ENCODE peak calls at places on chromosome 1, in five cellular contexts. One of them, this sample, is unnamed.

GRCh38 chr1:58765016-58765415 is 18.8 kb downstream of the JUN start:
- DNase-seq in aorta: no peak
- DNase-seq in uterus: no peak
- DNase-seq in IMR-90: peak; percentile 51
- DNase-seq in CD8-positive, alpha-beta T cell: no peak
- DNase-seq in this sample: no peak

GRCh38 chr1:12255918-12256317 is 26.1 kb downstream of the VPS13D start:
- DNase-seq in IMR-90: no peak
- DNase-seq in CD8-positive, alpha-beta T cell: no peak
- DNase-seq in aorta: no peak
- DNase-seq in uterus: peak; percentile 26
- DNase-seq in this sample: no peak

GRCh38 chr1:161740871-161741270 is 8.7 kb upstream of the DUSP12 start:
- DNase-seq in uterus: no peak
- DNase-seq in CD8-positive, alpha-beta T cell: no peak
- DNase-seq in IMR-90: no peak
- DNase-seq in aorta: no peak
- DNase-seq in this sample: no peak

GRCh38 chr1:164685656-164686055 is 126.7 kb downstream of the PBX1 start:
- DNase-seq in CD8-positive, alpha-beta T cell: no peak
- DNase-seq in aorta: no peak
- DNase-seq in IMR-90: no peak
- DNase-seq in uterus: no peak
- DNase-seq in this sample: no peak

GRCh38 chr1:20640183-20640597 is 6.9 kb downstream of the PINK1 start:
- DNase-seq in aorta: no peak
- DNase-seq in uterus: no peak
- DNase-seq in CD8-positive, alpha-beta T cell: peak; percentile 40
- DNase-seq in IMR-90: peak; percentile 54
- DNase-seq in this sample: no peak

GRCh38 chr1:170634819-170635410 is 29.0 kb upstream of the PRRX1 start:
- DNase-seq in uterus: no peak
- DNase-seq in CD8-positive, alpha-beta T cell: no peak
- DNase-seq in IMR-90: peak; percentile 50
- DNase-seq in aorta: no peak
- DNase-seq in this sample: no peak

GRCh38 chr1:40708750-40709099 is 17.2 kb downstream of the NFYC start:
- DNase-seq in aorta: no peak
- DNase-seq in IMR-90: peak; percentile 91
- DNase-seq in uterus: no peak
- DNase-seq in CD8-positive, alpha-beta T cell: no peak
- DNase-seq in this sample: no peak

GRCh38 chr1:84732520-84732919 is 42.3 kb upstream of the SSX2IP start:
- DNase-seq in IMR-90: no peak
- DNase-seq in CD8-positive, alpha-beta T cell: no peak
- DNase-seq in aorta: no peak
- DNase-seq in uterus: no peak
- DNase-seq in this sample: no peak

GRCh38 chr1:226609836-226610455 is 61.4 kb downstream of the STUM start:
- DNase-seq in aorta: no peak
- DNase-seq in CD8-positive, alpha-beta T cell: no peak
- DNase-seq in uterus: peak; percentile 64
- DNase-seq in IMR-90: no peak
- DNase-seq in this sample: no peak

GRCh38 chr1:184545601-184546000 is 158.8 kb downstream of the C1orf21 start:
- DNase-seq in IMR-90: peak; percentile 52
- DNase-seq in uterus: no peak
- DNase-seq in CD8-positive, alpha-beta T cell: no peak
- DNase-seq in aorta: no peak
- DNase-seq in this sample: no peak

GRCh38 chr1:43267291-43267805 is 2.4 kb upstream of the TMEM125 start:
- DNase-seq in CD8-positive, alpha-beta T cell: no peak
- DNase-seq in uterus: no peak
- DNase-seq in IMR-90: peak; percentile 84
- DNase-seq in aorta: no peak
- DNase-seq in this sample: no peak

GRCh38 chr1:111030590-111030989 is 66.9 kb upstream of the LRIF1 start:
- DNase-seq in uterus: no peak
- DNase-seq in CD8-positive, alpha-beta T cell: peak; percentile 37
- DNase-seq in aorta: no peak
- DNase-seq in IMR-90: peak; percentile 60
- DNase-seq in this sample: no peak

GRCh38 chr1:17194133-17194475 is 10.8 kb upstream of the PADI1 start:
- DNase-seq in aorta: no peak
- DNase-seq in CD8-positive, alpha-beta T cell: no peak
- DNase-seq in IMR-90: no peak
- DNase-seq in uterus: no peak
- DNase-seq in this sample: no peak

GRCh38 chr1:160640359-160641123 is 6.3 kb downstream of the SLAMF1 start:
- DNase-seq in aorta: no peak
- DNase-seq in CD8-positive, alpha-beta T cell: no peak
- DNase-seq in IMR-90: no peak
- DNase-seq in uterus: no peak
- DNase-seq in this sample: no peak

GRCh38 chr1:208358681-208359080 is 114.5 kb upstream of the PLXNA2 start:
- DNase-seq in aorta: no peak
- DNase-seq in CD8-positive, alpha-beta T cell: no peak
- DNase-seq in uterus: no peak
- DNase-seq in IMR-90: no peak
- DNase-seq in this sample: no peak

GRCh38 chr1:144551107-144551542 is 41.6 kb upstream of the PPIAL4F start:
- DNase-seq in IMR-90: no peak
- DNase-seq in CD8-positive, alpha-beta T cell: no peak
- DNase-seq in uterus: no peak
- DNase-seq in aorta: no peak
- DNase-seq in this sample: no peak

GRCh38 chr1:39269349-39269748 is 64.9 kb downstream of the MACF1 start:
- DNase-seq in aorta: no peak
- DNase-seq in uterus: no peak
- DNase-seq in CD8-positive, alpha-beta T cell: no peak
- DNase-seq in IMR-90: no peak
- DNase-seq in this sample: peak; percentile 50

GRCh38 chr1:244329591-244330317 is 122.0 kb downstream of the ADSS2 start:
- DNase-seq in aorta: no peak
- DNase-seq in uterus: no peak
- DNase-seq in IMR-90: no peak
- DNase-seq in CD8-positive, alpha-beta T cell: no peak
- DNase-seq in this sample: no peak

GRCh38 chr1:33152685-33153432 is 29.0 kb downstream of the TRIM62 start:
- DNase-seq in aorta: peak; percentile 79
- DNase-seq in uterus: peak; percentile 70
- DNase-seq in IMR-90: no peak
- DNase-seq in CD8-positive, alpha-beta T cell: no peak
- DNase-seq in this sample: peak; percentile 80

GRCh38 chr1:98053471-98054366 is 132.9 kb upstream of the DPYD start:
- DNase-seq in uterus: no peak
- DNase-seq in IMR-90: peak; percentile 65
- DNase-seq in aorta: peak; percentile 70
- DNase-seq in CD8-positive, alpha-beta T cell: no peak
- DNase-seq in this sample: peak; percentile 79

GRCh38 chr1:167232801-167233200 is 12.1 kb downstream of the POU2F1 start:
- DNase-seq in IMR-90: no peak
- DNase-seq in aorta: no peak
- DNase-seq in CD8-positive, alpha-beta T cell: no peak
- DNase-seq in uterus: no peak
- DNase-seq in this sample: no peak

GRCh38 chr1:79982218-79982617 is 975.7 kb upstream of the ADGRL4 start:
- DNase-seq in CD8-positive, alpha-beta T cell: no peak
- DNase-seq in aorta: peak; percentile 72
- DNase-seq in IMR-90: peak; percentile 83
- DNase-seq in uterus: peak; percentile 40
- DNase-seq in this sample: no peak

GRCh38 chr1:50181027-50181663 is 72.4 kb downstream of the ELAVL4 start:
- DNase-seq in CD8-positive, alpha-beta T cell: no peak
- DNase-seq in uterus: no peak
- DNase-seq in IMR-90: no peak
- DNase-seq in aorta: no peak
- DNase-seq in this sample: no peak

GRCh38 chr1:236144446-236145150 is 2.3 kb downstream of the GPR137B start:
- DNase-seq in IMR-90: peak; percentile 4
- DNase-seq in uterus: no peak
- DNase-seq in CD8-positive, alpha-beta T cell: no peak
- DNase-seq in aorta: no peak
- DNase-seq in this sample: no peak

GRCh38 chr1:198601936-198602889 is 36.6 kb upstream of the PTPRC start:
- DNase-seq in uterus: no peak
- DNase-seq in IMR-90: peak; percentile 17
- DNase-seq in CD8-positive, alpha-beta T cell: no peak
- DNase-seq in aorta: no peak
- DNase-seq in this sample: no peak

GRCh38 chr1:216917039-216917438 is 193.8 kb upstream of the ESRRG start:
- DNase-seq in aorta: no peak
- DNase-seq in IMR-90: no peak
- DNase-seq in CD8-positive, alpha-beta T cell: no peak
- DNase-seq in uterus: no peak
- DNase-seq in this sample: no peak

GRCh38 chr1:19438552-19439196 is 46.7 kb downstream of the CAPZB start:
- DNase-seq in CD8-positive, alpha-beta T cell: no peak
- DNase-seq in aorta: no peak
- DNase-seq in uterus: no peak
- DNase-seq in IMR-90: no peak
- DNase-seq in this sample: no peak

GRCh38 chr1:227333423-227333822 is 15.1 kb upstream of the CDC42BPA start:
- DNase-seq in IMR-90: no peak
- DNase-seq in uterus: no peak
- DNase-seq in aorta: no peak
- DNase-seq in CD8-positive, alpha-beta T cell: no peak
- DNase-seq in this sample: no peak

GRCh38 chr1:233367057-233367759 is 39.7 kb downstream of the MAP3K21 start:
- DNase-seq in aorta: no peak
- DNase-seq in CD8-positive, alpha-beta T cell: no peak
- DNase-seq in uterus: no peak
- DNase-seq in IMR-90: no peak
- DNase-seq in this sample: no peak

DNA sequence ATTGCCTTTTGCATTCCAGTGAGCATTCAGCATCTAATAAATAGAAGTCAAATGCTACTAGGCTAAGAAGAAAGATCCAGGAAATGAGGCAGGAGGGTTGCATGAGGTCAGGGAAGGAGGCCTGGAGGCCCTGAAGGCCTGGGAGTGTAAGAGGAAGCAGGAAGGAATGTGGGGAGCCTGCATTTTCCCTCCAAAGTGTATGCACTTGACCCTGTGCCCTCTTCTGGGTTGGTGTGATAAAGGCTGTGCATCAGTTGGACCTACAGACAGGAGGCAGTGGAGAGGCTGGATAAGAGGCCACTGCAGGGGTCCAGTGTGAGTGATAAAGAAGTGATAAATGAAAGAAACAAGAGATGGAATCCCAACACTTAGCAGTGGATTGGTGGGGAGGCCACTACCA is 20.4 kb downstream of the KIAA1614 start:
- DNase-seq in uterus: no peak
- DNase-seq in aorta: no peak
- DNase-seq in CD8-positive, alpha-beta T cell: no peak
- DNase-seq in IMR-90: no peak
- DNase-seq in this sample: no peak
- H3K27ac ChIP-seq in uterus: no peak overlapping the region
- H3K27ac ChIP-seq in aorta: no peak overlapping the region
- H3K27ac ChIP-seq in CD8-positive, alpha-beta T cell: no peak overlapping the region
- H3K27ac ChIP-seq in IMR-90: no peak overlapping the region
- H3K27ac ChIP-seq in this sample: no peak overlapping the region

GRCh38 chr1:172288611-172289010 is 131.9 kb upstream of the C1orf105 start:
- DNase-seq in aorta: no peak
- DNase-seq in uterus: no peak
- DNase-seq in IMR-90: no peak
- DNase-seq in CD8-positive, alpha-beta T cell: no peak
- DNase-seq in this sample: no peak

GRCh38 chr1:172283766-172284165 is 136.7 kb upstream of the C1orf105 start:
- DNase-seq in aorta: no peak
- DNase-seq in uterus: no peak
- DNase-seq in IMR-90: no peak
- DNase-seq in CD8-positive, alpha-beta T cell: no peak
- DNase-seq in this sample: no peak

GRCh38 chr1:172287207-172287606 is 133.3 kb upstream of the C1orf105 start:
- DNase-seq in CD8-positive, alpha-beta T cell: no peak
- DNase-seq in uterus: peak; percentile 63
- DNase-seq in aorta: peak; percentile 83
- DNase-seq in IMR-90: peak; percentile 73
- DNase-seq in this sample: no peak

GRCh38 chr1:172289448-172289847 is 131.0 kb upstream of the C1orf105 start:
- DNase-seq in uterus: no peak
- DNase-seq in IMR-90: no peak
- DNase-seq in CD8-positive, alpha-beta T cell: no peak
- DNase-seq in aorta: no peak
- DNase-seq in this sample: no peak

DNA sequence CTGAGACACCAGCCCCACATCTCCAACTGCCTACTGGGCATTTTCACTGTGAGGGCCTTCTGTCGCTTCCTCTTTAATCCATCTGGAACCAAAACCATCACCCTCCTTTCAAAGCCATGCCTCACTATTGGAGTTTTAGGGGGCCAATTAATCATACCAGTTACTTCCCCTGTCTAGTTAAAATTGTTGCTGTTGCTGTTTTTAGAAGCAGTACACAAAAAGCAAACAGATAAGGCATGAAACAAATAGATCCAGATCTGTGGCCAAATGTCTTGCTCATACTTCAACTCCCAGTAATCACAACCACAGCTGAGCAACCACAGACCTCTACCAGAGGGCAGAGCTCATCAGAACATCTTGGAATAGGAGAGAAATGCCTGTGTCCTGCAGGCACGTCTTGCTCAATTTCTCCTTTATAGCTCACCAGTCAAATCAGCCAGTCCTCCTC is 133.8 kb upstream of the C1orf105 start:
- DNase-seq in uterus: peak; percentile 49
- DNase-seq in IMR-90: peak; percentile 86
- DNase-seq in aorta: peak; percentile 49
- DNase-seq in CD8-positive, alpha-beta T cell: no peak
- DNase-seq in this sample: no peak
- H3K27ac ChIP-seq in uterus: peak overlapping the region; percentile 52
- H3K27ac ChIP-seq in IMR-90: no peak overlapping the region
- H3K27ac ChIP-seq in aorta: no peak overlapping the region
- H3K27ac ChIP-seq in CD8-positive, alpha-beta T cell: no peak overlapping the region
- H3K27ac ChIP-seq in this sample: no peak overlapping the region

GRCh38 chr1:221611930-221612777 is 129.7 kb downstream of the DUSP10 start:
- DNase-seq in IMR-90: peak; percentile 93
- DNase-seq in CD8-positive, alpha-beta T cell: no peak
- DNase-seq in aorta: peak; percentile 70
- DNase-seq in uterus: peak; percentile 85
- DNase-seq in this sample: no peak
- H3K27ac ChIP-seq in IMR-90: peak overlapping the region; percentile 58
- H3K27ac ChIP-seq in CD8-positive, alpha-beta T cell: no peak overlapping the region
- H3K27ac ChIP-seq in aorta: no peak overlapping the region
- H3K27ac ChIP-seq in uterus: peak overlapping the region; percentile 59
- H3K27ac ChIP-seq in this sample: no peak overlapping the region

GRCh38 chr1:152013664-152014237 is 20.1 kb upstream of the S100A10 start:
- DNase-seq in IMR-90: peak; percentile 56
- DNase-seq in CD8-positive, alpha-beta T cell: no peak
- DNase-seq in uterus: no peak
- DNase-seq in aorta: no peak
- DNase-seq in this sample: no peak

GRCh38 chr1:152014943-152015342 is 21.3 kb upstream of the S100A10 start:
- DNase-seq in uterus: no peak
- DNase-seq in aorta: no peak
- DNase-seq in IMR-90: no peak
- DNase-seq in CD8-positive, alpha-beta T cell: no peak
- DNase-seq in this sample: no peak

GRCh38 chr1:152007047-152007446 is 13.4 kb upstream of the S100A10 start:
- DNase-seq in uterus: no peak
- DNase-seq in IMR-90: no peak
- DNase-seq in CD8-positive, alpha-beta T cell: no peak
- DNase-seq in aorta: no peak
- DNase-seq in this sample: no peak

GRCh38 chr1:152005360-152005912 is 11.8 kb upstream of the S100A10 start:
- DNase-seq in CD8-positive, alpha-beta T cell: no peak
- DNase-seq in uterus: no peak
- DNase-seq in aorta: no peak
- DNase-seq in IMR-90: no peak
- DNase-seq in this sample: no peak

GRCh38 chr1:152009691-152010090 is 16.0 kb upstream of the S100A10 start:
- DNase-seq in uterus: no peak
- DNase-seq in CD8-positive, alpha-beta T cell: no peak
- DNase-seq in aorta: no peak
- DNase-seq in IMR-90: no peak
- DNase-seq in this sample: no peak
- H3K27ac ChIP-seq in uterus: no peak overlapping the region
- H3K27ac ChIP-seq in CD8-positive, alpha-beta T cell: no peak overlapping the region
- H3K27ac ChIP-seq in aorta: no peak overlapping the region
- H3K27ac ChIP-seq in IMR-90: no peak overlapping the region
- H3K27ac ChIP-seq in this sample: no peak overlapping the region

This sample was measured in substantia nigra.